ENCODE peak calls at places on chromosomes 7 and 10, in four cellular contexts. H, V, C and L are unnamed samples.
A peak's percentile ranks its signal among the peaks of the same experiment; 100 is the strongest.

GRCh38 chr7:103929808-103930415 is 59.5 kb downstream of the RELN start:
- DNase-seq in H (no peak), C (no peak), V (no peak), L (no peak)

GRCh38 chr10:129814681-129815646 is 149.1 kb downstream of the EBF3 start:
- DNase-seq in V (no peak), C (no peak), H (no peak), L (no peak)

GRCh38 chr10:71393841-71394475 is 2.8 kb upstream of the CDH23 start:
- DNase-seq in V (no peak), H (no peak), C (no peak), L (no peak)

GRCh38 chr7:17374157-17374556 is 75.7 kb downstream of the AHR start:
- DNase-seq in C (no peak), H (no peak), V (no peak), L (no peak)

GRCh38 chr7:100894860-100895700 is 608 bp downstream of the ACHE start:
- DNase-seq in V (peak; percentile 84), C (no peak), H (no peak), L (peak; percentile 54)

GRCh38 chr7:519974-520458 is 370 bp upstream of the PDGFA start:
- DNase-seq in H (peak; percentile 78), C (peak; percentile 7), V (peak; percentile 75), L (peak; percentile 73)

GRCh38 chr10:100544950-100545349 is 9.2 kb downstream of the HIF1AN start:
- DNase-seq in C (no peak), V (no peak), H (no peak), L (no peak)

GRCh38 chr10:92238586-92239098 is 52.2 kb downstream of the CPEB3 start:
- DNase-seq in V (no peak), H (peak; percentile 9), C (no peak), L (peak; percentile 90)

GRCh38 chr10:103602028-103602851 is 108.7 kb downstream of the NEURL1 start:
- DNase-seq in H (no peak), V (no peak), C (no peak), L (no peak)

GRCh38 chr7:105136221-105136620 is 122.2 kb downstream of the KMT2E start:
- DNase-seq in H (no peak), V (peak; percentile 7), C (no peak), L (peak; percentile 20)

GRCh38 chr7:14839307-14839706 is 63.2 kb downstream of the DGKB start:
- DNase-seq in C (no peak), H (no peak), V (no peak), L (no peak)

GRCh38 chr10:59708816-59709471 is 706 bp downstream of the SLC16A9 start:
- DNase-seq in H (no peak), C (peak; percentile 5), V (peak; percentile 64), L (no peak)
- H3K27ac ChIP-seq in H (no peak overlapping the region), C (peak overlapping the region; percentile 62), V (no peak overlapping the region), L (no peak overlapping the region)

GRCh38 chr10:22553452-22553995 is 160.9 kb downstream of the PIP4K2A start:
- DNase-seq in V (no peak), H (no peak), C (no peak), L (no peak)
- H3K27ac ChIP-seq in V (no peak overlapping the region), H (no peak overlapping the region), C (no peak overlapping the region), L (no peak overlapping the region)

GRCh38 chr10:35456784-35457183 is 120.5 kb downstream of the CCNY start:
- DNase-seq in H (no peak), C (no peak), V (no peak), L (no peak)

GRCh38 chr10:35459449-35459847 is 123.1 kb downstream of the CCNY start:
- DNase-seq in H (no peak), V (no peak), C (no peak), L (no peak)

GRCh38 chr10:35456175-35456574 is 119.9 kb downstream of the CCNY start:
- DNase-seq in H (no peak), V (no peak), C (no peak), L (no peak)

GRCh38 chr10:35460852-35461460 is 124.6 kb downstream of the CCNY start:
- DNase-seq in H (no peak), V (no peak), C (no peak), L (no peak)

GRCh38 chr10:35458500-35459448 is 122.5 kb downstream of the CCNY start:
- DNase-seq in V (no peak), C (no peak), H (no peak), L (no peak)
- H3K27ac ChIP-seq in V (peak overlapping the region; percentile 27), C (no peak overlapping the region), H (no peak overlapping the region), L (no peak overlapping the region)

GRCh38 chr10:81136261-81136660 is 598.6 kb downstream of the SH2D4B start:
- DNase-seq in V (no peak), C (no peak), H (no peak), L (no peak)
- H3K27ac ChIP-seq in V (no peak overlapping the region), C (no peak overlapping the region), H (no peak overlapping the region), L (no peak overlapping the region)

GRCh38 chr10:124916098-124916584 is 25.8 kb upstream of the ZRANB1 start:
- DNase-seq in C (peak; percentile 9), V (no peak), H (peak; percentile 36), L (no peak)
- H3K27ac ChIP-seq in C (peak overlapping the region; percentile 95), V (peak overlapping the region; percentile 100), H (peak overlapping the region; percentile 97), L (peak overlapping the region; percentile 64)

DNA sequence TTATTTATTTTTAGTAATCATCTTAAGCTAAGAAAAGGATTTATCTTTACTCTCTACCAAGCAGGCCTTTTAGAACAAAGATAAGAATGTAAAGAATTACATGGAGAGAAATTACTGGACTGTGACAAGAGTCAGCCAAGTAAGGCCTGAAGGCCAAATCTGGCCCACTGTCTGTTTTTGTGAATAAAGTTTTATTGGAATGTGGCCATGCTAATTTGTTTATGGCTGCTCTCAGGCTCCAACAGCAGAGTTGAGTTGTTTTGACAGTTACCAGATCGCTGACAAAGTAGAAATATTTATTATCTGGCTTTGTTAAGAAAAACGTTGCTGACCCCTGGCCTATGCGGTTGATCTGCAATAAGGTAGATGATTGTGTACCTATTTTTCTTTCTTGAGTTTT is 6.1 kb downstream of the ARID5B start:
- DNase-seq in H (no peak), V (no peak), C (no peak), L (no peak)
- H3K27ac ChIP-seq in H (no peak overlapping the region), V (no peak overlapping the region), C (no peak overlapping the region), L (no peak overlapping the region)

DNA sequence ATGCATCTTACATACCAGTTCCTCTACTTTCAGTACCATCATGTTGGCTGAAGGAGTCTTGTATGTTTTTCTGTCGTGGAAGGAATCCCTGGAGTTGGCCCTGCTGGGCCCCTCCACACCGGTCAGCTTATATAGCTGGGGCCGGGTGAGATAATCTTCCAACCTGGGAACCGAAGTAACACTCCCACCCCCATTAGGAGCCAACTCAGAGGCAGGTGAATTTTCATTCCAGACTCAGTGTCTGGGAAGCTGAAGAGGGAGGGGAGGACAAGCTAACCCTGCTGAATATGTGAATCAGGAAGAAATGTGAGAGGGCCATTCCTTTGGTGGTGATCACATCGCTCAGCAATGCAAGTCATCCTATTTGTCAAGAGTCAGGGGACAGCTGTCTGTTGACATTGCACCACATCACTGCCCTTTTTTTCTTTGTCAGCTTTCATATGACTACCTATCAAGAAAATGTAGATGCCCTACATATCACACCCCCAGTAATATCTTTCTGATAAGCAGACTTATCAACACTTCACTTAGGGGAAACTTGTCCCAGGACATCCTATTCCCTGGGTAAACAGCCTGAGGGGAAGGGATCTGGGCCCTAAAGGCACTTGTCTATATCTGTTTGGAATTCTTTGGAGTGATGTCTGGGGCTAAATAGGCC is at the start of gene ANKRD1:
- DNase-seq in V (peak; percentile 71), C (no peak), H (peak; percentile 95), L (peak; percentile 72)
- H3K27ac ChIP-seq in V (peak within 1 kb of the TSS; percentile 87), C (no peak within 1 kb of the TSS), H (peak within 1 kb of the TSS; percentile 80), L (peak within 1 kb of the TSS; percentile 68)

GRCh38 chr7:139698879-139699278 is 78.9 kb downstream of the HIPK2 start:
- DNase-seq in V (no peak), H (no peak), C (no peak), L (no peak)
- H3K27ac ChIP-seq in V (no peak overlapping the region), H (no peak overlapping the region), C (no peak overlapping the region), L (no peak overlapping the region)

GRCh38 chr10:107481881-107482280 is 317.4 kb upstream of the SORCS1 start:
- DNase-seq in C (no peak), V (no peak), H (no peak), L (no peak)
- H3K27ac ChIP-seq in C (no peak overlapping the region), V (no peak overlapping the region), H (no peak overlapping the region), L (no peak overlapping the region)

GRCh38 chr10:31340343-31340742 is 21.3 kb downstream of the ZEB1 start:
- DNase-seq in H (no peak), C (no peak), V (no peak), L (no peak)
- H3K27ac ChIP-seq in H (no peak overlapping the region), C (no peak overlapping the region), V (no peak overlapping the region), L (no peak overlapping the region)